ENCODE peak calls at places on chromosomes 11 and 22, in six cellular contexts. One of them, this sample, is unnamed.

GRCh38 chr22:27574651-27575050 is 226.9 kb downstream of the MN1 start:
- DNase-seq in endodermal cell: no peak
- DNase-seq in H9: no peak
- DNase-seq in prostate gland: no peak
- DNase-seq in cardiac muscle cell: no peak
- DNase-seq in astrocyte: no peak
- DNase-seq in this sample: no peak

GRCh38 chr22:50361688-50362087 is 18.6 kb downstream of the PPP6R2 start:
- DNase-seq in H9: no peak
- DNase-seq in cardiac muscle cell: no peak
- DNase-seq in prostate gland: no peak
- DNase-seq in astrocyte: no peak
- DNase-seq in endodermal cell: no peak
- DNase-seq in this sample: no peak

GRCh38 chr11:86360775-86361395 is 13.8 kb upstream of the CCDC81 start:
- DNase-seq in prostate gland: no peak
- DNase-seq in H9: no peak
- DNase-seq in cardiac muscle cell: peak; percentile 22
- DNase-seq in endodermal cell: no peak
- DNase-seq in astrocyte: peak; percentile 27
- DNase-seq in this sample: no peak

GRCh38 chr22:29816539-29816938 is 21.5 kb downstream of the ASCC2 start:
- DNase-seq in endodermal cell: no peak
- DNase-seq in H9: no peak
- DNase-seq in prostate gland: no peak
- DNase-seq in astrocyte: no peak
- DNase-seq in cardiac muscle cell: no peak
- DNase-seq in this sample: no peak

GRCh38 chr11:125315088-125315740 is 150.7 kb downstream of the PKNOX2 start:
- DNase-seq in astrocyte: peak; percentile 22
- DNase-seq in endodermal cell: no peak
- DNase-seq in cardiac muscle cell: no peak
- DNase-seq in H9: no peak
- DNase-seq in prostate gland: no peak
- DNase-seq in this sample: no peak

GRCh38 chr11:35160902-35161585 is 22.1 kb downstream of the CD44 start:
- DNase-seq in cardiac muscle cell: no peak
- DNase-seq in astrocyte: no peak
- DNase-seq in prostate gland: no peak
- DNase-seq in H9: no peak
- DNase-seq in endodermal cell: no peak
- DNase-seq in this sample: no peak

GRCh38 chr22:46010951-46011626 is 34.1 kb upstream of the WNT7B start:
- DNase-seq in cardiac muscle cell: no peak
- DNase-seq in H9: no peak
- DNase-seq in prostate gland: no peak
- DNase-seq in astrocyte: no peak
- DNase-seq in endodermal cell: no peak
- DNase-seq in this sample: no peak

GRCh38 chr11:129766858-129767604 is 48.6 kb upstream of the TMEM45B start:
- DNase-seq in cardiac muscle cell: peak; percentile 68
- DNase-seq in H9: peak; percentile 78
- DNase-seq in astrocyte: peak; percentile 12
- DNase-seq in endodermal cell: peak; percentile 87
- DNase-seq in prostate gland: no peak
- DNase-seq in this sample: peak; percentile 32

GRCh38 chr11:128879817-128880216 is 11.3 kb upstream of the KCNJ5 start:
- DNase-seq in endodermal cell: peak; percentile 74
- DNase-seq in prostate gland: no peak
- DNase-seq in H9: no peak
- DNase-seq in cardiac muscle cell: no peak
- DNase-seq in astrocyte: no peak
- DNase-seq in this sample: no peak

GRCh38 chr11:44538375-44539054 is 26.9 kb upstream of the CD82 start:
- DNase-seq in endodermal cell: peak; percentile 96
- DNase-seq in H9: peak; percentile 86
- DNase-seq in astrocyte: peak; percentile 29
- DNase-seq in prostate gland: peak; percentile 60
- DNase-seq in cardiac muscle cell: peak; percentile 85
- DNase-seq in this sample: peak; percentile 85

GRCh38 chr11:7904910-7905309 is 26.2 kb downstream of the OR10A6 start:
- DNase-seq in astrocyte: peak; percentile 17
- DNase-seq in H9: no peak
- DNase-seq in cardiac muscle cell: no peak
- DNase-seq in endodermal cell: no peak
- DNase-seq in prostate gland: no peak
- DNase-seq in this sample: no peak

GRCh38 chr11:32916994-32917393 is 24.4 kb downstream of the QSER1 start:
- DNase-seq in H9: no peak
- DNase-seq in astrocyte: no peak
- DNase-seq in endodermal cell: no peak
- DNase-seq in cardiac muscle cell: no peak
- DNase-seq in prostate gland: no peak
- DNase-seq in this sample: no peak

GRCh38 chr11:86063536-86063935 is 5.3 kb downstream of the PICALM start:
- DNase-seq in astrocyte: peak; percentile 30
- DNase-seq in H9: no peak
- DNase-seq in prostate gland: no peak
- DNase-seq in cardiac muscle cell: no peak
- DNase-seq in endodermal cell: no peak
- DNase-seq in this sample: no peak

GRCh38 chr11:63997801-63998332 is 11.6 kb downstream of the OTUB1 start:
- DNase-seq in endodermal cell: no peak
- DNase-seq in H9: no peak
- DNase-seq in cardiac muscle cell: no peak
- DNase-seq in astrocyte: no peak
- DNase-seq in prostate gland: no peak
- DNase-seq in this sample: no peak

GRCh38 chr11:63845305-63845704 is 6.4 kb downstream of the MARK2 start:
- DNase-seq in endodermal cell: no peak
- DNase-seq in cardiac muscle cell: no peak
- DNase-seq in prostate gland: no peak
- DNase-seq in astrocyte: peak; percentile 59
- DNase-seq in H9: no peak
- DNase-seq in this sample: no peak

GRCh38 chr11:128195756-128196155 is 391.6 kb downstream of the ETS1 start:
- DNase-seq in cardiac muscle cell: no peak
- DNase-seq in endodermal cell: no peak
- DNase-seq in astrocyte: no peak
- DNase-seq in H9: no peak
- DNase-seq in prostate gland: no peak
- DNase-seq in this sample: no peak

GRCh38 chr11:61061081-61061826 is 41.0 kb upstream of the CD5 start:
- DNase-seq in cardiac muscle cell: no peak
- DNase-seq in astrocyte: peak; percentile 20
- DNase-seq in prostate gland: no peak
- DNase-seq in endodermal cell: peak; percentile 36
- DNase-seq in H9: peak; percentile 4
- DNase-seq in this sample: no peak

GRCh38 chr11:37449146-37449545 is 851.1 kb upstream of the RAG2 start:
- DNase-seq in H9: no peak
- DNase-seq in prostate gland: no peak
- DNase-seq in cardiac muscle cell: peak; percentile 64
- DNase-seq in endodermal cell: peak; percentile 43
- DNase-seq in astrocyte: peak; percentile 41
- DNase-seq in this sample: no peak

GRCh38 chr22:20450551-20450906 is 12.9 kb upstream of the SCARF2 start:
- DNase-seq in H9: no peak
- DNase-seq in endodermal cell: no peak
- DNase-seq in cardiac muscle cell: no peak
- DNase-seq in prostate gland: peak; percentile 24
- DNase-seq in astrocyte: no peak
- DNase-seq in this sample: no peak

GRCh38 chr11:68889948-68890446 is 13.6 kb downstream of the MRPL21 start:
- DNase-seq in astrocyte: peak; percentile 55
- DNase-seq in H9: peak; percentile 76
- DNase-seq in prostate gland: no peak
- DNase-seq in cardiac muscle cell: peak; percentile 54
- DNase-seq in endodermal cell: peak; percentile 87
- DNase-seq in this sample: peak; percentile 24

GRCh38 chr11:64747961-64748715 is 4.2 kb upstream of the RASGRP2 start:
- DNase-seq in endodermal cell: no peak
- DNase-seq in H9: no peak
- DNase-seq in cardiac muscle cell: no peak
- DNase-seq in astrocyte: peak; percentile 55
- DNase-seq in prostate gland: no peak
- DNase-seq in this sample: no peak

GRCh38 chr22:24133187-24133965 is 47.9 kb upstream of the SUSD2 start:
- DNase-seq in prostate gland: no peak
- DNase-seq in astrocyte: no peak
- DNase-seq in cardiac muscle cell: peak; percentile 50
- DNase-seq in H9: peak; percentile 58
- DNase-seq in endodermal cell: peak; percentile 69
- DNase-seq in this sample: no peak

GRCh38 chr11:2374456-2375201 is 2.5 kb upstream of the CD81 start:
- DNase-seq in prostate gland: no peak
- DNase-seq in H9: no peak
- DNase-seq in cardiac muscle cell: no peak
- DNase-seq in astrocyte: no peak
- DNase-seq in endodermal cell: peak; percentile 38
- DNase-seq in this sample: no peak

GRCh38 chr22:24060375-24060788 is 49.3 kb downstream of the CABIN1 start:
- DNase-seq in prostate gland: peak; percentile 51
- DNase-seq in H9: no peak
- DNase-seq in cardiac muscle cell: no peak
- DNase-seq in astrocyte: peak; percentile 94
- DNase-seq in endodermal cell: no peak
- DNase-seq in this sample: no peak

GRCh38 chr11:79076526-79077115 is 364.2 kb downstream of the TENM4 start:
- DNase-seq in endodermal cell: peak; percentile 77
- DNase-seq in cardiac muscle cell: no peak
- DNase-seq in astrocyte: no peak
- DNase-seq in prostate gland: peak; percentile 33
- DNase-seq in H9: no peak
- DNase-seq in this sample: peak; percentile 48

GRCh38 chr11:116607027-116607426 is 165.8 kb downstream of the BUD13 start:
- DNase-seq in prostate gland: no peak
- DNase-seq in H9: no peak
- DNase-seq in astrocyte: no peak
- DNase-seq in endodermal cell: peak; percentile 40
- DNase-seq in cardiac muscle cell: no peak
- DNase-seq in this sample: no peak

GRCh38 chr22:36221799-36222751 is 17.3 kb downstream of the APOL2 start:
- DNase-seq in endodermal cell: peak; percentile 91
- DNase-seq in H9: peak; percentile 80
- DNase-seq in astrocyte: peak; percentile 40
- DNase-seq in cardiac muscle cell: peak; percentile 70
- DNase-seq in prostate gland: peak; percentile 73
- DNase-seq in this sample: peak; percentile 28

GRCh38 chr22:31192513-31192912 is 19.6 kb upstream of the LIMK2 start:
- DNase-seq in prostate gland: no peak
- DNase-seq in endodermal cell: no peak
- DNase-seq in H9: no peak
- DNase-seq in astrocyte: no peak
- DNase-seq in cardiac muscle cell: no peak
- DNase-seq in this sample: no peak

GRCh38 chr11:70326365-70326803 is 55.9 kb downstream of the PPFIA1 start:
- DNase-seq in prostate gland: peak; percentile 20
- DNase-seq in astrocyte: no peak
- DNase-seq in H9: no peak
- DNase-seq in endodermal cell: no peak
- DNase-seq in cardiac muscle cell: no peak
- DNase-seq in this sample: no peak

GRCh38 chr11:95089620-95090542 is at the start of gene ENDOD1:
- DNase-seq in cardiac muscle cell: peak; percentile 89
- DNase-seq in H9: peak; percentile 83
- DNase-seq in prostate gland: peak; percentile 80
- DNase-seq in endodermal cell: peak; percentile 93
- DNase-seq in astrocyte: peak; percentile 74
- DNase-seq in this sample: peak; percentile 66
- TF ChIP-seq CTCF in cardiac muscle cell: peak; percentile 10
- TF ChIP-seq CTCF in H9: no peak
- TF ChIP-seq CTCF in prostate gland: no peak
- TF ChIP-seq CTCF in endodermal cell: no peak
- TF ChIP-seq CTCF in astrocyte: no peak
- TF ChIP-seq CTCF in this sample: peak; percentile 4

GRCh38 chr11:93209476-93209875 is 11.7 kb upstream of the SLC36A4 start:
- DNase-seq in prostate gland: no peak
- DNase-seq in cardiac muscle cell: no peak
- DNase-seq in endodermal cell: no peak
- DNase-seq in H9: no peak
- DNase-seq in astrocyte: no peak
- DNase-seq in this sample: no peak

GRCh38 chr11:93216511-93217121 is 18.8 kb upstream of the SLC36A4 start:
- DNase-seq in astrocyte: no peak
- DNase-seq in H9: no peak
- DNase-seq in endodermal cell: no peak
- DNase-seq in cardiac muscle cell: no peak
- DNase-seq in prostate gland: no peak
- DNase-seq in this sample: no peak

GRCh38 chr11:93213622-93214021 is 15.8 kb upstream of the SLC36A4 start:
- DNase-seq in cardiac muscle cell: no peak
- DNase-seq in H9: no peak
- DNase-seq in astrocyte: no peak
- DNase-seq in endodermal cell: no peak
- DNase-seq in prostate gland: no peak
- DNase-seq in this sample: no peak

GRCh38 chr11:93208663-93209270 is 11.0 kb upstream of the SLC36A4 start:
- DNase-seq in prostate gland: no peak
- DNase-seq in H9: no peak
- DNase-seq in endodermal cell: no peak
- DNase-seq in astrocyte: no peak
- DNase-seq in cardiac muscle cell: no peak
- DNase-seq in this sample: no peak

DNA sequence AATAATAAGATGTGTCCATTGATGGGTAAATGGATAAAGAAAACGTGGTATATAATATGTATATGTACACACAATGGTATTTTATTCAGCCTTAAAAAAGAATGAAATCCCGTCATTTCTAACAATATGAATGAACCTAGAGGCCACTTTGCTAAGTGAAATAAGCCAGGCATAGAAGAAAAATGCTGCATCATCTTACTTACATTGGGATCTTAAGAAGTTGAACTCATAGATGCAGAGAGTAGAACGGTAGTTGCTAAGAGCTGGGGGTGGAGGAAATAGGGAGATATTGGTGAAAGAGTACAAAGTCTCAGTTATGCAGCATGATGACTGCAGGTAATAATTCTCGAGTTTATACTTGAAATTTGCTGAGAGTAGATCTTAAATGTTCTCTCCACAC is 14.3 kb upstream of the SLC36A4 start:
- DNase-seq in prostate gland: no peak
- DNase-seq in endodermal cell: no peak
- DNase-seq in astrocyte: no peak
- DNase-seq in H9: no peak
- DNase-seq in cardiac muscle cell: no peak
- DNase-seq in this sample: no peak
- TF ChIP-seq CTCF in prostate gland: no peak
- TF ChIP-seq CTCF in endodermal cell: no peak
- TF ChIP-seq CTCF in astrocyte: no peak
- TF ChIP-seq CTCF in H9: no peak
- TF ChIP-seq CTCF in cardiac muscle cell: no peak
- TF ChIP-seq CTCF in this sample: no peak

GRCh38 chr11:11895672-11896071 is 53.9 kb downstream of the USP47 start:
- DNase-seq in H9: no peak
- DNase-seq in astrocyte: no peak
- DNase-seq in cardiac muscle cell: no peak
- DNase-seq in prostate gland: no peak
- DNase-seq in endodermal cell: no peak
- DNase-seq in this sample: no peak
- TF ChIP-seq CTCF in H9: no peak
- TF ChIP-seq CTCF in astrocyte: no peak
- TF ChIP-seq CTCF in cardiac muscle cell: peak; percentile 15
- TF ChIP-seq CTCF in prostate gland: no peak
- TF ChIP-seq CTCF in endodermal cell: peak; percentile 45
- TF ChIP-seq CTCF in this sample: no peak

GRCh38 chr11:76419896-76420295 is 24.9 kb upstream of the EMSY start:
- DNase-seq in prostate gland: no peak
- DNase-seq in cardiac muscle cell: no peak
- DNase-seq in H9: peak; percentile 46
- DNase-seq in astrocyte: no peak
- DNase-seq in endodermal cell: peak; percentile 74
- DNase-seq in this sample: no peak
- TF ChIP-seq CTCF in prostate gland: no peak
- TF ChIP-seq CTCF in cardiac muscle cell: peak; percentile 35
- TF ChIP-seq CTCF in H9: peak; percentile 73
- TF ChIP-seq CTCF in astrocyte: peak; percentile 8
- TF ChIP-seq CTCF in endodermal cell: peak; percentile 80
- TF ChIP-seq CTCF in this sample: peak; percentile 37